ENCODE peak calls at places on chromosomes 4 and X, in eight cellular contexts. One of them, this sample, is unnamed.

GRCh38 chr4:172553216-172553615 is 615.4 kb upstream of the GALNT7 start:
- DNase-seq in mesenchymal stem cell: no peak
- DNase-seq in aorta: no peak
- DNase-seq in NCI-H345: no peak
- DNase-seq in adrenal gland: no peak
- DNase-seq in HEK293T: no peak
- DNase-seq in occipital lobe: no peak
- DNase-seq in GM04503: no peak
- DNase-seq in this sample: no peak

GRCh38 chrX:29043751-29044150 is 456.5 kb downstream of the IL1RAPL1 start:
- DNase-seq in mesenchymal stem cell: no peak
- DNase-seq in aorta: no peak
- DNase-seq in NCI-H345: no peak
- DNase-seq in adrenal gland: no peak
- DNase-seq in HEK293T: no peak
- DNase-seq in occipital lobe: no peak
- DNase-seq in GM04503: no peak
- DNase-seq in this sample: no peak

GRCh38 chr4:145709843-145710242 is 29.9 kb downstream of the C4orf51 start:
- DNase-seq in mesenchymal stem cell: peak; percentile 84
- DNase-seq in aorta: no peak
- DNase-seq in NCI-H345: peak; percentile 37
- DNase-seq in adrenal gland: no peak
- DNase-seq in HEK293T: no peak
- DNase-seq in occipital lobe: no peak
- DNase-seq in GM04503: peak; percentile 90
- DNase-seq in this sample: peak; percentile 90

GRCh38 chr4:184765473-184766346 is 31.8 kb upstream of the CENPU start:
- DNase-seq in mesenchymal stem cell: no peak
- DNase-seq in aorta: no peak
- DNase-seq in NCI-H345: no peak
- DNase-seq in adrenal gland: no peak
- DNase-seq in HEK293T: no peak
- DNase-seq in occipital lobe: no peak
- DNase-seq in GM04503: no peak
- DNase-seq in this sample: no peak

GRCh38 chrX:141220342-141221008 is 21.8 kb downstream of the SPANXC start:
- DNase-seq in mesenchymal stem cell: peak; percentile 72
- DNase-seq in aorta: no peak
- DNase-seq in NCI-H345: no peak
- DNase-seq in adrenal gland: no peak
- DNase-seq in HEK293T: no peak
- DNase-seq in occipital lobe: no peak
- DNase-seq in GM04503: peak; percentile 40
- DNase-seq in this sample: peak; percentile 91

GRCh38 chr4:47733506-47733905 is 104.4 kb downstream of the CORIN start:
- DNase-seq in mesenchymal stem cell: peak; percentile 59
- DNase-seq in aorta: no peak
- DNase-seq in NCI-H345: no peak
- DNase-seq in adrenal gland: no peak
- DNase-seq in HEK293T: no peak
- DNase-seq in occipital lobe: no peak
- DNase-seq in GM04503: no peak
- DNase-seq in this sample: peak; percentile 25

GRCh38 chrX:47991263-47992092 is 12.3 kb downstream of the ZNF182 start:
- DNase-seq in mesenchymal stem cell: peak; percentile 30
- DNase-seq in aorta: no peak
- DNase-seq in NCI-H345: no peak
- DNase-seq in adrenal gland: no peak
- DNase-seq in HEK293T: no peak
- DNase-seq in occipital lobe: no peak
- DNase-seq in GM04503: peak; percentile 8
- DNase-seq in this sample: peak; percentile 86

GRCh38 chr4:102089850-102090621 is 255.2 kb downstream of the SLC39A8 start:
- DNase-seq in mesenchymal stem cell: no peak
- DNase-seq in aorta: no peak
- DNase-seq in NCI-H345: no peak
- DNase-seq in adrenal gland: no peak
- DNase-seq in HEK293T: no peak
- DNase-seq in occipital lobe: peak; percentile 13
- DNase-seq in GM04503: no peak
- DNase-seq in this sample: no peak

GRCh38 chrX:129932792-129933321 is 26.9 kb downstream of the UTP14A start:
- DNase-seq in mesenchymal stem cell: peak; percentile 15
- DNase-seq in aorta: peak; percentile 58
- DNase-seq in NCI-H345: no peak
- DNase-seq in adrenal gland: peak; percentile 32
- DNase-seq in HEK293T: no peak
- DNase-seq in occipital lobe: no peak
- DNase-seq in GM04503: no peak
- DNase-seq in this sample: peak; percentile 41

GRCh38 chr4:128228778-128229457 is 58.7 kb downstream of the PGRMC2 start:
- DNase-seq in mesenchymal stem cell: no peak
- DNase-seq in aorta: no peak
- DNase-seq in NCI-H345: no peak
- DNase-seq in adrenal gland: no peak
- DNase-seq in HEK293T: no peak
- DNase-seq in occipital lobe: no peak
- DNase-seq in GM04503: no peak
- DNase-seq in this sample: peak; percentile 37

GRCh38 chr4:85701881-85702321 is 227.0 kb downstream of the ARHGAP24 start:
- DNase-seq in mesenchymal stem cell: no peak
- DNase-seq in aorta: no peak
- DNase-seq in NCI-H345: no peak
- DNase-seq in adrenal gland: no peak
- DNase-seq in HEK293T: no peak
- DNase-seq in occipital lobe: no peak
- DNase-seq in GM04503: no peak
- DNase-seq in this sample: no peak

GRCh38 chr4:179465131-179465797 is 2023.0 kb upstream of the AGA start:
- DNase-seq in mesenchymal stem cell: peak; percentile 17
- DNase-seq in aorta: no peak
- DNase-seq in NCI-H345: no peak
- DNase-seq in adrenal gland: no peak
- DNase-seq in HEK293T: no peak
- DNase-seq in occipital lobe: no peak
- DNase-seq in GM04503: no peak
- DNase-seq in this sample: peak; percentile 74

GRCh38 chr4:147479376-147479775 is 1.5 kb upstream of the EDNRA start:
- DNase-seq in mesenchymal stem cell: no peak
- DNase-seq in aorta: no peak
- DNase-seq in NCI-H345: no peak
- DNase-seq in adrenal gland: no peak
- DNase-seq in HEK293T: no peak
- DNase-seq in occipital lobe: no peak
- DNase-seq in GM04503: no peak
- DNase-seq in this sample: peak; percentile 69

GRCh38 chrX:5957506-5957905 is 271.2 kb downstream of the NLGN4X start:
- DNase-seq in mesenchymal stem cell: peak; percentile 15
- DNase-seq in aorta: no peak
- DNase-seq in NCI-H345: no peak
- DNase-seq in adrenal gland: no peak
- DNase-seq in HEK293T: no peak
- DNase-seq in occipital lobe: no peak
- DNase-seq in GM04503: no peak
- DNase-seq in this sample: no peak

GRCh38 chr4:13700196-13701140 is 72.9 kb upstream of the BOD1L1 start:
- DNase-seq in mesenchymal stem cell: no peak
- DNase-seq in aorta: no peak
- DNase-seq in NCI-H345: no peak
- DNase-seq in adrenal gland: no peak
- DNase-seq in HEK293T: no peak
- DNase-seq in occipital lobe: no peak
- DNase-seq in GM04503: peak; percentile 89
- DNase-seq in this sample: peak; percentile 94

GRCh38 chrX:111181883-111182400 is 86.0 kb downstream of the PAK3 start:
- DNase-seq in mesenchymal stem cell: no peak
- DNase-seq in aorta: no peak
- DNase-seq in NCI-H345: peak; percentile 52
- DNase-seq in adrenal gland: no peak
- DNase-seq in HEK293T: no peak
- DNase-seq in occipital lobe: no peak
- DNase-seq in GM04503: no peak
- DNase-seq in this sample: no peak

GRCh38 chrX:151004085-151004484 is 20.9 kb downstream of the HMGB3 start:
- DNase-seq in mesenchymal stem cell: peak; percentile 1
- DNase-seq in aorta: no peak
- DNase-seq in NCI-H345: no peak
- DNase-seq in adrenal gland: no peak
- DNase-seq in HEK293T: no peak
- DNase-seq in occipital lobe: no peak
- DNase-seq in GM04503: no peak
- DNase-seq in this sample: peak; percentile 44

GRCh38 chr4:165208322-165208652 is 926 bp downstream of the KLHL2 start:
- DNase-seq in mesenchymal stem cell: no peak
- DNase-seq in aorta: no peak
- DNase-seq in NCI-H345: no peak
- DNase-seq in adrenal gland: no peak
- DNase-seq in HEK293T: no peak
- DNase-seq in occipital lobe: no peak
- DNase-seq in GM04503: no peak
- DNase-seq in this sample: no peak

GRCh38 chr4:123750044-123750443 is 353.4 kb downstream of the SPRY1 start:
- DNase-seq in mesenchymal stem cell: no peak
- DNase-seq in aorta: no peak
- DNase-seq in NCI-H345: no peak
- DNase-seq in adrenal gland: no peak
- DNase-seq in HEK293T: peak; percentile 42
- DNase-seq in occipital lobe: no peak
- DNase-seq in GM04503: no peak
- DNase-seq in this sample: no peak

GRCh38 chrX:6151971-6152370 is 76.7 kb downstream of the NLGN4X start:
- DNase-seq in mesenchymal stem cell: no peak
- DNase-seq in aorta: no peak
- DNase-seq in NCI-H345: no peak
- DNase-seq in adrenal gland: no peak
- DNase-seq in HEK293T: no peak
- DNase-seq in occipital lobe: no peak
- DNase-seq in GM04503: no peak
- DNase-seq in this sample: no peak

GRCh38 chr4:42237451-42237850 is 85.0 kb upstream of the BEND4 start:
- DNase-seq in mesenchymal stem cell: no peak
- DNase-seq in aorta: no peak
- DNase-seq in NCI-H345: no peak
- DNase-seq in adrenal gland: no peak
- DNase-seq in HEK293T: no peak
- DNase-seq in occipital lobe: no peak
- DNase-seq in GM04503: no peak
- DNase-seq in this sample: no peak

GRCh38 chr4:87442889-87443288 is 20.5 kb downstream of the NUDT9 start:
- DNase-seq in mesenchymal stem cell: peak; percentile 12
- DNase-seq in aorta: no peak
- DNase-seq in NCI-H345: no peak
- DNase-seq in adrenal gland: no peak
- DNase-seq in HEK293T: no peak
- DNase-seq in occipital lobe: no peak
- DNase-seq in GM04503: no peak
- DNase-seq in this sample: peak; percentile 21

GRCh38 chrX:133981908-133982307 is 3.5 kb downstream of the GPC3 start:
- DNase-seq in mesenchymal stem cell: no peak
- DNase-seq in aorta: no peak
- DNase-seq in NCI-H345: no peak
- DNase-seq in adrenal gland: no peak
- DNase-seq in HEK293T: no peak
- DNase-seq in occipital lobe: no peak
- DNase-seq in GM04503: no peak
- DNase-seq in this sample: no peak

GRCh38 chr4:68693325-68694075 is 23.0 kb upstream of the UGT2B15 start:
- DNase-seq in mesenchymal stem cell: no peak
- DNase-seq in aorta: no peak
- DNase-seq in NCI-H345: peak; percentile 18
- DNase-seq in adrenal gland: no peak
- DNase-seq in HEK293T: no peak
- DNase-seq in occipital lobe: no peak
- DNase-seq in GM04503: no peak
- DNase-seq in this sample: no peak